ENCODE peak calls at places on chromosomes 12 and 14, in four cellular contexts. One of them, this sample, is unnamed.

GRCh38 chr12:46221255-46222128 is 47.4 kb downstream of the SLC38A1 start:
- DNase-seq in gastrocnemius medialis: no peak
- DNase-seq in psoas muscle: no peak
- DNase-seq in suprapubic skin: no peak
- DNase-seq in this sample: no peak

GRCh38 chr14:104561124-104561531 is 18.4 kb upstream of the C14orf180 start:
- DNase-seq in gastrocnemius medialis: no peak
- DNase-seq in psoas muscle: peak; percentile 39
- DNase-seq in suprapubic skin: no peak
- DNase-seq in this sample: no peak

GRCh38 chr12:110104188-110104969 is 19.8 kb upstream of the IFT81 start:
- DNase-seq in psoas muscle: no peak
- DNase-seq in suprapubic skin: no peak
- DNase-seq in gastrocnemius medialis: no peak
- DNase-seq in this sample: peak; percentile 60

GRCh38 chr14:55373784-55374725 is 37.6 kb downstream of the ATG14 start:
- DNase-seq in gastrocnemius medialis: no peak
- DNase-seq in psoas muscle: no peak
- DNase-seq in suprapubic skin: no peak
- DNase-seq in this sample: no peak

GRCh38 chr12:98758331-98758730 is 113.2 kb downstream of the APAF1 start:
- DNase-seq in psoas muscle: no peak
- DNase-seq in suprapubic skin: no peak
- DNase-seq in gastrocnemius medialis: no peak
- DNase-seq in this sample: peak; percentile 72

GRCh38 chr14:35229495-35230089 is 62.6 kb upstream of the PSMA6 start:
- DNase-seq in suprapubic skin: no peak
- DNase-seq in psoas muscle: no peak
- DNase-seq in gastrocnemius medialis: no peak
- DNase-seq in this sample: no peak

GRCh38 chr12:96710127-96710745 is 196.8 kb upstream of the NEDD1 start:
- DNase-seq in psoas muscle: no peak
- DNase-seq in suprapubic skin: no peak
- DNase-seq in gastrocnemius medialis: no peak
- DNase-seq in this sample: no peak

GRCh38 chr12:46219147-46219891 is 49.5 kb downstream of the SLC38A1 start:
- DNase-seq in suprapubic skin: no peak
- DNase-seq in gastrocnemius medialis: no peak
- DNase-seq in psoas muscle: no peak
- DNase-seq in this sample: no peak

GRCh38 chr12:115223322-115223721 is 539.3 kb upstream of the TBX3 start:
- DNase-seq in gastrocnemius medialis: peak; percentile 31
- DNase-seq in suprapubic skin: no peak
- DNase-seq in psoas muscle: no peak
- DNase-seq in this sample: no peak

GRCh38 chr12:100141998-100142850 is 450 bp downstream of the BLTP3B start:
- DNase-seq in gastrocnemius medialis: peak; percentile 41
- DNase-seq in psoas muscle: peak; percentile 69
- DNase-seq in suprapubic skin: peak; percentile 71
- DNase-seq in this sample: peak; percentile 77

GRCh38 chr14:44989497-44990440 is 27.8 kb downstream of the TOGARAM1 start:
- DNase-seq in gastrocnemius medialis: no peak
- DNase-seq in psoas muscle: no peak
- DNase-seq in suprapubic skin: no peak
- DNase-seq in this sample: no peak

GRCh38 chr12:89345830-89346740 is 6.2 kb downstream of the DUSP6 start:
- DNase-seq in psoas muscle: peak; percentile 60
- DNase-seq in gastrocnemius medialis: peak; percentile 48
- DNase-seq in suprapubic skin: peak; percentile 68
- DNase-seq in this sample: peak; percentile 68

GRCh38 chr14:65354715-65355114 is 57.8 kb upstream of the FUT8 start:
- DNase-seq in gastrocnemius medialis: no peak
- DNase-seq in suprapubic skin: no peak
- DNase-seq in psoas muscle: no peak
- DNase-seq in this sample: no peak

GRCh38 chr14:38065101-38065762 is 142.5 kb upstream of the SSTR1 start:
- DNase-seq in gastrocnemius medialis: no peak
- DNase-seq in psoas muscle: no peak
- DNase-seq in suprapubic skin: no peak
- DNase-seq in this sample: no peak

GRCh38 chr14:83568141-83568540 is 1961.8 kb upstream of the FLRT2 start:
- DNase-seq in suprapubic skin: no peak
- DNase-seq in gastrocnemius medialis: no peak
- DNase-seq in psoas muscle: no peak
- DNase-seq in this sample: no peak

GRCh38 chr12:14394317-14395058 is 29.0 kb downstream of the ATF7IP start:
- DNase-seq in suprapubic skin: no peak
- DNase-seq in psoas muscle: no peak
- DNase-seq in gastrocnemius medialis: peak; percentile 29
- DNase-seq in this sample: no peak

GRCh38 chr14:52808101-52808500 is 16.7 kb upstream of the GNPNAT1 start:
- DNase-seq in gastrocnemius medialis: no peak
- DNase-seq in psoas muscle: no peak
- DNase-seq in suprapubic skin: no peak
- DNase-seq in this sample: no peak

GRCh38 chr14:69535230-69535848 is 39.3 kb downstream of the CCDC177 start:
- DNase-seq in suprapubic skin: no peak
- DNase-seq in psoas muscle: no peak
- DNase-seq in gastrocnemius medialis: no peak
- DNase-seq in this sample: peak; percentile 28

GRCh38 chr14:98189944-98190343 is 1082.1 kb downstream of the BCL11B start:
- DNase-seq in psoas muscle: no peak
- DNase-seq in suprapubic skin: no peak
- DNase-seq in gastrocnemius medialis: no peak
- DNase-seq in this sample: no peak

GRCh38 chr14:60893916-60894315 is 87.0 kb downstream of the TRMT5 start:
- DNase-seq in gastrocnemius medialis: no peak
- DNase-seq in psoas muscle: no peak
- DNase-seq in suprapubic skin: no peak
- DNase-seq in this sample: no peak

GRCh38 chr12:116376354-116377193 is 99.1 kb upstream of the MED13L start:
- DNase-seq in psoas muscle: no peak
- DNase-seq in gastrocnemius medialis: no peak
- DNase-seq in suprapubic skin: no peak
- DNase-seq in this sample: peak; percentile 49

GRCh38 chr14:31346097-31346496 is 74.3 kb downstream of the HEATR5A start:
- DNase-seq in suprapubic skin: no peak
- DNase-seq in gastrocnemius medialis: no peak
- DNase-seq in psoas muscle: no peak
- DNase-seq in this sample: no peak

GRCh38 chr12:112788205-112788604 is 3.3 kb upstream of the RPH3A start:
- DNase-seq in suprapubic skin: no peak
- DNase-seq in gastrocnemius medialis: no peak
- DNase-seq in psoas muscle: no peak
- DNase-seq in this sample: no peak

GRCh38 chr12:93200291-93200917 is 177.3 kb upstream of the NUDT4 start:
- DNase-seq in psoas muscle: no peak
- DNase-seq in gastrocnemius medialis: peak; percentile 31
- DNase-seq in suprapubic skin: no peak
- DNase-seq in this sample: peak; percentile 55

GRCh38 chr12:76346798-76347420 is 1.3 kb downstream of the BBS10 start:
- DNase-seq in suprapubic skin: no peak
- DNase-seq in gastrocnemius medialis: peak; percentile 54
- DNase-seq in psoas muscle: no peak
- DNase-seq in this sample: peak; percentile 29

DNA sequence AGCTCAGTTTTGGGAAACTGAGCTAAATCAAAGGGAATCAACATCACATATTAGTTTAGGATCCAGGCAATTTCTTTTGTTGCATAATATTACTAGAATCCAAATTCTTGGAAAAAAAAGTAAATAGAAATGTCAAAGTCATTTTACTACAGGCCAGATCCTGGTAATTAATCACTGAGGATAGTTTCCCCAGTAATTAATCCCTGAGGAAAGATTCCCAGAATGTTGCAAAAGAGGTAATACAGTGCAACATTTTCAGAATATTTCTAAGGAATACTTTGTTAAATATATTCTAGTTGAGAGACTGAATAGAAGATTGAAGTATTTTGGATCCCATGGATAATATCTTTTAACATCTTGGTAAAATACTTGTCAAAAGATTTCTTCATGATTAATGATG is 207.0 kb upstream of the GARIN2 start:
- DNase-seq in psoas muscle: no peak
- DNase-seq in gastrocnemius medialis: no peak
- DNase-seq in suprapubic skin: no peak
- DNase-seq in this sample: no peak
- H3K4me1 ChIP-seq in psoas muscle: no peaks in the 10 kb centered on the region
- H3K4me1 ChIP-seq in gastrocnemius medialis: no peaks in the 10 kb centered on the region
- H3K4me1 ChIP-seq in suprapubic skin: no peaks in the 10 kb centered on the region
- H3K4me1 ChIP-seq in this sample: no peaks in the 10 kb centered on the region

GRCh38 chr14:101602466-101602840 is 41.2 kb downstream of the DIO3 start:
- DNase-seq in suprapubic skin: no peak
- DNase-seq in gastrocnemius medialis: no peak
- DNase-seq in psoas muscle: no peak
- DNase-seq in this sample: no peak
- H3K36me3 ChIP-seq in suprapubic skin: no peaks in the 10 kb centered on the region
- H3K36me3 ChIP-seq in gastrocnemius medialis: no peaks in the 10 kb centered on the region
- H3K36me3 ChIP-seq in psoas muscle: no peaks in the 10 kb centered on the region
- H3K36me3 ChIP-seq in this sample: no peaks in the 10 kb centered on the region

GRCh38 chr14:99590746-99591555 is 13.1 kb downstream of the CCDC85C start:
- DNase-seq in psoas muscle: no peak
- DNase-seq in suprapubic skin: no peak
- DNase-seq in gastrocnemius medialis: no peak
- DNase-seq in this sample: no peak

GRCh38 chr14:99587463-99588278 is 16.3 kb downstream of the CCDC85C start:
- DNase-seq in suprapubic skin: no peak
- DNase-seq in psoas muscle: no peak
- DNase-seq in gastrocnemius medialis: no peak
- DNase-seq in this sample: no peak

GRCh38 chr14:99589031-99589441 is 15.0 kb downstream of the CCDC85C start:
- DNase-seq in gastrocnemius medialis: no peak
- DNase-seq in psoas muscle: no peak
- DNase-seq in suprapubic skin: no peak
- DNase-seq in this sample: no peak

GRCh38 chr14:99592394-99592793 is 11.6 kb downstream of the CCDC85C start:
- DNase-seq in gastrocnemius medialis: no peak
- DNase-seq in suprapubic skin: no peak
- DNase-seq in psoas muscle: no peak
- DNase-seq in this sample: no peak

GRCh38 chr14:99589651-99590530 is 14.1 kb downstream of the CCDC85C start:
- DNase-seq in gastrocnemius medialis: no peak
- DNase-seq in psoas muscle: no peak
- DNase-seq in suprapubic skin: no peak
- DNase-seq in this sample: no peak
- H3K4me1 ChIP-seq in gastrocnemius medialis: peaks cover 22% of the 10 kb centered on the region
- H3K4me1 ChIP-seq in psoas muscle: peaks cover 22% of the 10 kb centered on the region
- H3K4me1 ChIP-seq in suprapubic skin: peaks cover 4% of the 10 kb centered on the region
- H3K4me1 ChIP-seq in this sample: peaks cover 10% of the 10 kb centered on the region

DNA sequence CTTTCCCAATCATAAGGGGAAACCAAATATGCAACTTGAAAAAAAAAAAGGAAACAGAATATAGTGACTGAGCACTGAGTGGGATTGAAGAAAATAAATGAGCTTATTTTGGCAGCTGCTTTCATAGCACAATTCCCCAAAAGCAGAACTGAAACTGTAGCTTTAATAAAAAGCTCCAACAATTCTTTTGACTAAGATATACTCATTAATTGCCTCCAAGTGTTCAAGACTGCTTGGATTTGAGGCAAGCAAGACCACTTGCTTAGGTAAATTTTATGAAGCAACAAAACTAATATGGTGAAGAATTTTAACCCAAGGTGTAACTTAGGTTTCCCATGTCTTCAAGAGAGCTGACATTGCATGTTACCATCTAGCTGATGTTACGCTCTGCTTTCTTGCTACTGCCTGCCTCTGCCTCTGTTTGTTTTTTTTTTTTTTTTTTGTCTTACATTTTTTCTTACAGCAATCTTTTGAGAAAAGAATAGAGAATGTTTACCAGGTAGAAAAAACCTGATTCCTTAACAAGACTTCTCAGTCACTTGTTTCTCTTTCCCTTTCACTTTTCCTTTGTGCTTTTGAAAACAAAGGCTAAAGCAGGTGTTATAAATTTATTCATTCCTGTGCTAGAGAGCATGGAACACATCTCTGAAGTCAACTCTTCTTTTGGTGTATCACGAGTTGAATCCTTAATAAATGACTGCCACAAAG is 134.4 kb downstream of the BCAT1 start:
- DNase-seq in psoas muscle: no peak
- DNase-seq in gastrocnemius medialis: no peak
- DNase-seq in suprapubic skin: no peak
- DNase-seq in this sample: no peak
- H3K36me3 ChIP-seq in psoas muscle: no peaks in the 10 kb centered on the region
- H3K36me3 ChIP-seq in gastrocnemius medialis: no peaks in the 10 kb centered on the region
- H3K36me3 ChIP-seq in suprapubic skin: no peaks in the 10 kb centered on the region
- H3K36me3 ChIP-seq in this sample: no peaks in the 10 kb centered on the region

GRCh38 chr12:130655881-130656280 is 60.2 kb downstream of the RIMBP2 start:
- DNase-seq in gastrocnemius medialis: no peak
- DNase-seq in suprapubic skin: no peak
- DNase-seq in psoas muscle: no peak
- DNase-seq in this sample: no peak
- H3K4me1 ChIP-seq in gastrocnemius medialis: no peaks in the 10 kb centered on the region
- H3K4me1 ChIP-seq in suprapubic skin: no peaks in the 10 kb centered on the region
- H3K4me1 ChIP-seq in psoas muscle: no peaks in the 10 kb centered on the region
- H3K4me1 ChIP-seq in this sample: no peaks in the 10 kb centered on the region

GRCh38 chr14:102722646-102723045 is 54.6 kb upstream of the TRAF3 start:
- DNase-seq in suprapubic skin: no peak
- DNase-seq in psoas muscle: no peak
- DNase-seq in gastrocnemius medialis: no peak
- DNase-seq in this sample: no peak
- H3K36me3 ChIP-seq in suprapubic skin: peaks cover 87% of the 10 kb centered on the region
- H3K36me3 ChIP-seq in psoas muscle: peaks cover 80% of the 10 kb centered on the region
- H3K36me3 ChIP-seq in gastrocnemius medialis: peaks cover 54% of the 10 kb centered on the region
- H3K36me3 ChIP-seq in this sample: peaks cover 58% of the 10 kb centered on the region

DNA sequence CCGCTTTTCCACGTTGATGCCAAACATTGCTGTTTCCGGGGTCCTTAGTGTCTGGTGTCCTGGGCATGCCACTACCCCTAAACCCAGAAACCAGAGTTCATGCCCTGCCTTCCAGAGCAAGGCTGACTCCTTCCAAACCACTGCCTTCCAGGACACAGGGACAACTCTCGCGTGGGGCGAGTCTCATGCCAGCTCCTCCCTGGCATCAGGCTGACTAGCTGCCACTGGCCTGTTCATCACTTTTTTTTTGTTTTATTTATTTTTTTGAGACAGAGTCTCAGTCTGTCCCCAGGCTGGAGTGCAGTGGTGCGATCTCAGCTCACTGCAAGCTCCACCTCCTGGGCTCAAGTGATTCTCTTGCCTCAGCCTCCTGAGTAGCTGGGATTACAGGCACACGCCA is 4.8 kb downstream of the SETD1B start:
- DNase-seq in gastrocnemius medialis: peak; percentile 8
- DNase-seq in suprapubic skin: no peak
- DNase-seq in psoas muscle: peak; percentile 29
- DNase-seq in this sample: no peak
- H3K4me1 ChIP-seq in gastrocnemius medialis: peaks cover 58% of the 10 kb centered on the region
- H3K4me1 ChIP-seq in suprapubic skin: peaks cover 57% of the 10 kb centered on the region
- H3K4me1 ChIP-seq in psoas muscle: peaks cover 53% of the 10 kb centered on the region
- H3K4me1 ChIP-seq in this sample: peaks cover 65% of the 10 kb centered on the region

GRCh38 chr12:102681309-102681708 is 200.9 kb upstream of the IGF1 start:
- DNase-seq in psoas muscle: no peak
- DNase-seq in suprapubic skin: no peak
- DNase-seq in gastrocnemius medialis: no peak
- DNase-seq in this sample: no peak

GRCh38 chr12:102675672-102676071 is 195.3 kb upstream of the IGF1 start:
- DNase-seq in psoas muscle: no peak
- DNase-seq in suprapubic skin: no peak
- DNase-seq in gastrocnemius medialis: no peak
- DNase-seq in this sample: no peak

GRCh38 chr12:102673606-102674005 is 193.2 kb upstream of the IGF1 start:
- DNase-seq in suprapubic skin: no peak
- DNase-seq in psoas muscle: no peak
- DNase-seq in gastrocnemius medialis: no peak
- DNase-seq in this sample: no peak

GRCh38 chr12:102680296-102680695 is 199.9 kb upstream of the IGF1 start:
- DNase-seq in gastrocnemius medialis: no peak
- DNase-seq in suprapubic skin: no peak
- DNase-seq in psoas muscle: no peak
- DNase-seq in this sample: no peak

GRCh38 chr12:102676812-102677211 is 196.4 kb upstream of the IGF1 start:
- DNase-seq in psoas muscle: no peak
- DNase-seq in gastrocnemius medialis: no peak
- DNase-seq in suprapubic skin: no peak
- DNase-seq in this sample: no peak
- H3K36me3 ChIP-seq in psoas muscle: no peaks in the 10 kb centered on the region
- H3K36me3 ChIP-seq in gastrocnemius medialis: no peaks in the 10 kb centered on the region
- H3K36me3 ChIP-seq in suprapubic skin: no peaks in the 10 kb centered on the region
- H3K36me3 ChIP-seq in this sample: no peaks in the 10 kb centered on the region